ENCODE peak calls at places on chromosomes 5 and 9, in ten cellular contexts. U is lower lobe of right lung; L is RPMI7951; J is stimulated activated CD4-positive, alpha-beta T cell treated with anti-CD3 and anti-CD28 coated beads, Interleukin-2, amount 100 ng/mL, for 48 hours; X is foreskin fibroblast; V is T-helper 9 cell; K is GM20000; C is dermis microvascular lymphatic vessel endothelial cell; A is RKO; N is ELR. I is an unnamed sample.
A peak's percentile ranks its signal among the peaks of the same experiment; 100 is the strongest.

GRCh38 chr5:119876522-119876921 is 247.2 kb downstream of the FAM170A start:
- DNase-seq in K (no peak), C (no peak), L (no peak), X (peak; percentile 18), A (no peak), U (no peak), N (no peak), V (no peak), J (no peak), I (no peak)

GRCh38 chr5:88502179-88503064 is 233.8 kb upstream of the TMEM161B start:
- DNase-seq in U (no peak), V (no peak), C (peak; percentile 17), L (peak; percentile 43), X (peak; percentile 1), J (no peak), N (no peak), A (peak; percentile 20), K (peak; percentile 38), I (no peak)

GRCh38 chr5:109859537-109859936 is 169.8 kb downstream of the MAN2A1 start:
- DNase-seq in X (peak; percentile 17), N (peak; percentile 13), K (no peak), U (no peak), J (no peak), L (no peak), A (no peak), V (no peak), C (no peak), I (no peak)

GRCh38 chr9:36470891-36471290 is 70.8 kb upstream of the RNF38 start:
- DNase-seq in N (peak; percentile 86), V (peak; percentile 46), X (peak; percentile 63), A (no peak), K (peak; percentile 77), L (peak; percentile 79), J (peak; percentile 32), C (no peak), U (peak; percentile 73), I (no peak)

GRCh38 chr9:11646831-11647230 is 1034.0 kb upstream of the PTPRD start:
- DNase-seq in K (no peak), V (no peak), X (no peak), A (no peak), C (no peak), J (no peak), N (no peak), U (no peak), L (no peak), I (no peak)

GRCh38 chr5:157547909-157548512 is 27.6 kb downstream of the ADAM19 start:
- DNase-seq in A (no peak), X (no peak), L (no peak), C (no peak), V (no peak), U (no peak), K (no peak), J (no peak), N (no peak), I (no peak)

GRCh38 chr9:129868571-129869486 is 33.6 kb downstream of the USP20 start:
- DNase-seq in X (no peak), A (peak; percentile 34), V (peak; percentile 87), J (peak; percentile 70), L (no peak), U (no peak), N (peak; percentile 35), C (peak; percentile 32), K (no peak), I (peak; percentile 55)

GRCh38 chr5:170303564-170303963 is 6.0 kb upstream of the LCP2 start:
- DNase-seq in L (no peak), V (no peak), J (no peak), K (no peak), U (no peak), A (no peak), C (no peak), N (no peak), X (no peak), I (no peak)

GRCh38 chr5:17252543-17252942 is 35.1 kb downstream of the BASP1 start:
- DNase-seq in X (peak; percentile 38), L (no peak), U (no peak), V (no peak), J (no peak), A (no peak), C (no peak), N (peak; percentile 77), K (no peak), I (no peak)

GRCh38 chr5:40291338-40291737 is 388.4 kb upstream of the PTGER4 start:
- DNase-seq in C (no peak), X (peak; percentile 59), J (no peak), K (no peak), L (peak; percentile 34), A (no peak), U (no peak), N (peak; percentile 66), V (no peak), I (no peak)

GRCh38 chr9:105050296-105050695 is 122.3 kb upstream of the ABCA1 start:
- DNase-seq in J (no peak), X (peak; percentile 41), C (no peak), V (no peak), L (no peak), K (no peak), U (no peak), N (peak; percentile 61), A (no peak), I (no peak)

GRCh38 chr9:117706421-117707150 is 2.4 kb downstream of the TLR4 start:
- DNase-seq in K (no peak), U (no peak), J (no peak), N (no peak), V (no peak), C (no peak), X (no peak), L (peak; percentile 24), A (no peak), I (no peak)

GRCh38 chr9:13330396-13331004 is 51.0 kb upstream of the MPDZ start:
- DNase-seq in U (no peak), N (no peak), J (no peak), L (peak; percentile 13), X (no peak), C (peak; percentile 28), A (no peak), V (no peak), K (no peak), I (no peak)

GRCh38 chr9:68685770-68686169 is 19.3 kb upstream of the PIP5K1B start:
- DNase-seq in L (peak; percentile 5), V (no peak), K (peak; percentile 73), U (no peak), C (peak; percentile 25), X (no peak), N (peak; percentile 40), A (peak; percentile 14), J (peak; percentile 32), I (no peak)

GRCh38 chr9:77325058-77325457 is 147.7 kb downstream of the VPS13A start:
- DNase-seq in V (no peak), C (no peak), X (no peak), N (no peak), K (no peak), J (no peak), L (no peak), A (no peak), U (no peak), I (no peak)

GRCh38 chr9:104875897-104876296 is 52.1 kb downstream of the ABCA1 start:
- DNase-seq in J (no peak), N (no peak), K (no peak), A (no peak), C (no peak), X (no peak), V (no peak), U (no peak), L (no peak), I (no peak)

GRCh38 chr9:7570107-7570720 is 229.4 kb downstream of the DMAC1 start:
- DNase-seq in L (peak; percentile 26), N (peak; percentile 36), J (peak; percentile 65), C (peak; percentile 32), U (no peak), K (peak; percentile 38), X (peak; percentile 64), A (peak; percentile 64), V (peak; percentile 51), I (peak; percentile 52)

I was measured in stimulated activated effector memory CD8-positive, alpha-beta T cell treated with anti-CD3 and anti-CD28 coated beads, Interleukin-12 subunit alpha, Interleukin-12 subunit beta, amount 100 ng/mL, for 72 hours.